ENCODE peak calls at places on chromosomes 3 and 15, in ten cellular contexts. One of them, this sample, is unnamed.

GRCh38 chr3:183188895-183189462 is 26.4 kb upstream of the LAMP3 start:
- DNase-seq in activated CD8-positive, alpha-beta memory T cell treated with anti-CD3 and anti-CD28 coated beads, Interleukin-2, amount 50 U/mL, for 48 hours: no peak
- DNase-seq in stimulated activated CD4-positive, alpha-beta T cell treated with anti-CD3 and anti-CD28 coated beads, TNF-alpha, amount 100 ng/mL, for 24 hours: no peak
- DNase-seq in NCI-H1092 treated with DMSO at 0.1 percent for 48 hours: no peak
- DNase-seq in hepatocyte: peak
- DNase-seq in SW 1271: peak
- DNase-seq in activated CD4-positive, alpha-beta T cell treated with anti-CD3 and anti-CD28 coated beads, Interleukin-2, amount 50 U/mL, for 24 hours: no peak
- DNase-seq in fibroblast of villous mesenchyme: peak
- DNase-seq in HAP-1: no peak
- DNase-seq in nucleus accumbens: peak
- DNase-seq in this sample: no peak

GRCh38 chr15:92947071-92947730 is 47.1 kb downstream of the CHD2 start:
- DNase-seq in activated CD4-positive, alpha-beta T cell treated with anti-CD3 and anti-CD28 coated beads, Interleukin-2, amount 50 U/mL, for 24 hours: no peak
- DNase-seq in nucleus accumbens: no peak
- DNase-seq in SW 1271: no peak
- DNase-seq in activated CD8-positive, alpha-beta memory T cell treated with anti-CD3 and anti-CD28 coated beads, Interleukin-2, amount 50 U/mL, for 48 hours: no peak
- DNase-seq in HAP-1: no peak
- DNase-seq in fibroblast of villous mesenchyme: no peak
- DNase-seq in stimulated activated CD4-positive, alpha-beta T cell treated with anti-CD3 and anti-CD28 coated beads, TNF-alpha, amount 100 ng/mL, for 24 hours: no peak
- DNase-seq in hepatocyte: no peak
- DNase-seq in NCI-H1092 treated with DMSO at 0.1 percent for 48 hours: no peak
- DNase-seq in this sample: no peak

GRCh38 chr3:172036541-172037215 is 2.7 kb upstream of the FNDC3B start:
- DNase-seq in nucleus accumbens: no peak
- DNase-seq in stimulated activated CD4-positive, alpha-beta T cell treated with anti-CD3 and anti-CD28 coated beads, TNF-alpha, amount 100 ng/mL, for 24 hours: no peak
- DNase-seq in NCI-H1092 treated with DMSO at 0.1 percent for 48 hours: no peak
- DNase-seq in hepatocyte: no peak
- DNase-seq in SW 1271: no peak
- DNase-seq in HAP-1: no peak
- DNase-seq in activated CD4-positive, alpha-beta T cell treated with anti-CD3 and anti-CD28 coated beads, Interleukin-2, amount 50 U/mL, for 24 hours: no peak
- DNase-seq in fibroblast of villous mesenchyme: no peak
- DNase-seq in activated CD8-positive, alpha-beta memory T cell treated with anti-CD3 and anti-CD28 coated beads, Interleukin-2, amount 50 U/mL, for 48 hours: no peak
- DNase-seq in this sample: no peak

GRCh38 chr3:31268868-31269267 is 263.9 kb upstream of the STT3B start:
- DNase-seq in HAP-1: no peak
- DNase-seq in SW 1271: no peak
- DNase-seq in stimulated activated CD4-positive, alpha-beta T cell treated with anti-CD3 and anti-CD28 coated beads, TNF-alpha, amount 100 ng/mL, for 24 hours: no peak
- DNase-seq in activated CD8-positive, alpha-beta memory T cell treated with anti-CD3 and anti-CD28 coated beads, Interleukin-2, amount 50 U/mL, for 48 hours: no peak
- DNase-seq in activated CD4-positive, alpha-beta T cell treated with anti-CD3 and anti-CD28 coated beads, Interleukin-2, amount 50 U/mL, for 24 hours: no peak
- DNase-seq in fibroblast of villous mesenchyme: no peak
- DNase-seq in nucleus accumbens: no peak
- DNase-seq in hepatocyte: no peak
- DNase-seq in NCI-H1092 treated with DMSO at 0.1 percent for 48 hours: no peak
- DNase-seq in this sample: no peak

GRCh38 chr15:82641129-82641798 is 5.9 kb downstream of the CPEB1 start:
- DNase-seq in activated CD8-positive, alpha-beta memory T cell treated with anti-CD3 and anti-CD28 coated beads, Interleukin-2, amount 50 U/mL, for 48 hours: no peak
- DNase-seq in hepatocyte: no peak
- DNase-seq in NCI-H1092 treated with DMSO at 0.1 percent for 48 hours: peak
- DNase-seq in stimulated activated CD4-positive, alpha-beta T cell treated with anti-CD3 and anti-CD28 coated beads, TNF-alpha, amount 100 ng/mL, for 24 hours: no peak
- DNase-seq in nucleus accumbens: no peak
- DNase-seq in fibroblast of villous mesenchyme: no peak
- DNase-seq in HAP-1: peak
- DNase-seq in activated CD4-positive, alpha-beta T cell treated with anti-CD3 and anti-CD28 coated beads, Interleukin-2, amount 50 U/mL, for 24 hours: no peak
- DNase-seq in SW 1271: no peak
- DNase-seq in this sample: no peak

GRCh38 chr3:186411994-186412393 is 50.0 kb upstream of the DGKG start:
- DNase-seq in nucleus accumbens: no peak
- DNase-seq in HAP-1: no peak
- DNase-seq in NCI-H1092 treated with DMSO at 0.1 percent for 48 hours: no peak
- DNase-seq in activated CD4-positive, alpha-beta T cell treated with anti-CD3 and anti-CD28 coated beads, Interleukin-2, amount 50 U/mL, for 24 hours: peak
- DNase-seq in stimulated activated CD4-positive, alpha-beta T cell treated with anti-CD3 and anti-CD28 coated beads, TNF-alpha, amount 100 ng/mL, for 24 hours: peak
- DNase-seq in activated CD8-positive, alpha-beta memory T cell treated with anti-CD3 and anti-CD28 coated beads, Interleukin-2, amount 50 U/mL, for 48 hours: no peak
- DNase-seq in hepatocyte: no peak
- DNase-seq in SW 1271: no peak
- DNase-seq in fibroblast of villous mesenchyme: no peak
- DNase-seq in this sample: no peak

GRCh38 chr3:65732060-65732933 is 306.4 kb downstream of the MAGI1 start:
- DNase-seq in HAP-1: peak
- DNase-seq in NCI-H1092 treated with DMSO at 0.1 percent for 48 hours: peak
- DNase-seq in activated CD8-positive, alpha-beta memory T cell treated with anti-CD3 and anti-CD28 coated beads, Interleukin-2, amount 50 U/mL, for 48 hours: no peak
- DNase-seq in hepatocyte: peak
- DNase-seq in fibroblast of villous mesenchyme: peak
- DNase-seq in nucleus accumbens: no peak
- DNase-seq in SW 1271: peak
- DNase-seq in activated CD4-positive, alpha-beta T cell treated with anti-CD3 and anti-CD28 coated beads, Interleukin-2, amount 50 U/mL, for 24 hours: no peak
- DNase-seq in stimulated activated CD4-positive, alpha-beta T cell treated with anti-CD3 and anti-CD28 coated beads, TNF-alpha, amount 100 ng/mL, for 24 hours: no peak
- DNase-seq in this sample: no peak

GRCh38 chr15:71512281-71513016 is 297.9 kb upstream of the NR2E3 start:
- DNase-seq in fibroblast of villous mesenchyme: peak
- DNase-seq in HAP-1: peak
- DNase-seq in NCI-H1092 treated with DMSO at 0.1 percent for 48 hours: peak
- DNase-seq in SW 1271: no peak
- DNase-seq in stimulated activated CD4-positive, alpha-beta T cell treated with anti-CD3 and anti-CD28 coated beads, TNF-alpha, amount 100 ng/mL, for 24 hours: no peak
- DNase-seq in activated CD4-positive, alpha-beta T cell treated with anti-CD3 and anti-CD28 coated beads, Interleukin-2, amount 50 U/mL, for 24 hours: no peak
- DNase-seq in hepatocyte: peak
- DNase-seq in activated CD8-positive, alpha-beta memory T cell treated with anti-CD3 and anti-CD28 coated beads, Interleukin-2, amount 50 U/mL, for 48 hours: no peak
- DNase-seq in nucleus accumbens: no peak
- DNase-seq in this sample: no peak

GRCh38 chr3:194296832-194297666 is 54.1 kb downstream of the CPN2 start:
- DNase-seq in activated CD4-positive, alpha-beta T cell treated with anti-CD3 and anti-CD28 coated beads, Interleukin-2, amount 50 U/mL, for 24 hours: no peak
- DNase-seq in fibroblast of villous mesenchyme: no peak
- DNase-seq in SW 1271: no peak
- DNase-seq in NCI-H1092 treated with DMSO at 0.1 percent for 48 hours: no peak
- DNase-seq in hepatocyte: peak
- DNase-seq in nucleus accumbens: peak
- DNase-seq in stimulated activated CD4-positive, alpha-beta T cell treated with anti-CD3 and anti-CD28 coated beads, TNF-alpha, amount 100 ng/mL, for 24 hours: no peak
- DNase-seq in HAP-1: peak
- DNase-seq in activated CD8-positive, alpha-beta memory T cell treated with anti-CD3 and anti-CD28 coated beads, Interleukin-2, amount 50 U/mL, for 48 hours: no peak
- DNase-seq in this sample: no peak

GRCh38 chr3:58585005-58585786 is 8.0 kb upstream of the FAM107A start:
- DNase-seq in stimulated activated CD4-positive, alpha-beta T cell treated with anti-CD3 and anti-CD28 coated beads, TNF-alpha, amount 100 ng/mL, for 24 hours: peak
- DNase-seq in hepatocyte: peak
- DNase-seq in NCI-H1092 treated with DMSO at 0.1 percent for 48 hours: peak
- DNase-seq in HAP-1: peak
- DNase-seq in nucleus accumbens: peak
- DNase-seq in SW 1271: peak
- DNase-seq in activated CD4-positive, alpha-beta T cell treated with anti-CD3 and anti-CD28 coated beads, Interleukin-2, amount 50 U/mL, for 24 hours: peak
- DNase-seq in activated CD8-positive, alpha-beta memory T cell treated with anti-CD3 and anti-CD28 coated beads, Interleukin-2, amount 50 U/mL, for 48 hours: peak
- DNase-seq in fibroblast of villous mesenchyme: peak
- DNase-seq in this sample: peak

GRCh38 chr3:186871403-186871924 is 29.0 kb downstream of the ADIPOQ start:
- DNase-seq in activated CD8-positive, alpha-beta memory T cell treated with anti-CD3 and anti-CD28 coated beads, Interleukin-2, amount 50 U/mL, for 48 hours: no peak
- DNase-seq in stimulated activated CD4-positive, alpha-beta T cell treated with anti-CD3 and anti-CD28 coated beads, TNF-alpha, amount 100 ng/mL, for 24 hours: no peak
- DNase-seq in hepatocyte: no peak
- DNase-seq in nucleus accumbens: no peak
- DNase-seq in fibroblast of villous mesenchyme: no peak
- DNase-seq in activated CD4-positive, alpha-beta T cell treated with anti-CD3 and anti-CD28 coated beads, Interleukin-2, amount 50 U/mL, for 24 hours: no peak
- DNase-seq in NCI-H1092 treated with DMSO at 0.1 percent for 48 hours: no peak
- DNase-seq in HAP-1: no peak
- DNase-seq in SW 1271: no peak
- DNase-seq in this sample: no peak

GRCh38 chr15:48538941-48539340 is 106.6 kb downstream of the FBN1 start:
- DNase-seq in stimulated activated CD4-positive, alpha-beta T cell treated with anti-CD3 and anti-CD28 coated beads, TNF-alpha, amount 100 ng/mL, for 24 hours: no peak
- DNase-seq in NCI-H1092 treated with DMSO at 0.1 percent for 48 hours: no peak
- DNase-seq in SW 1271: no peak
- DNase-seq in hepatocyte: no peak
- DNase-seq in HAP-1: no peak
- DNase-seq in activated CD4-positive, alpha-beta T cell treated with anti-CD3 and anti-CD28 coated beads, Interleukin-2, amount 50 U/mL, for 24 hours: no peak
- DNase-seq in fibroblast of villous mesenchyme: no peak
- DNase-seq in activated CD8-positive, alpha-beta memory T cell treated with anti-CD3 and anti-CD28 coated beads, Interleukin-2, amount 50 U/mL, for 48 hours: no peak
- DNase-seq in nucleus accumbens: no peak
- DNase-seq in this sample: no peak

GRCh38 chr3:149373235-149374125 is 4.0 kb downstream of the TM4SF1 start:
- DNase-seq in SW 1271: peak
- DNase-seq in activated CD8-positive, alpha-beta memory T cell treated with anti-CD3 and anti-CD28 coated beads, Interleukin-2, amount 50 U/mL, for 48 hours: no peak
- DNase-seq in hepatocyte: peak
- DNase-seq in HAP-1: no peak
- DNase-seq in nucleus accumbens: no peak
- DNase-seq in activated CD4-positive, alpha-beta T cell treated with anti-CD3 and anti-CD28 coated beads, Interleukin-2, amount 50 U/mL, for 24 hours: no peak
- DNase-seq in fibroblast of villous mesenchyme: peak
- DNase-seq in NCI-H1092 treated with DMSO at 0.1 percent for 48 hours: no peak
- DNase-seq in stimulated activated CD4-positive, alpha-beta T cell treated with anti-CD3 and anti-CD28 coated beads, TNF-alpha, amount 100 ng/mL, for 24 hours: no peak
- DNase-seq in this sample: no peak

GRCh38 chr3:152282813-152283212 is 14.1 kb downstream of the MBNL1 start:
- DNase-seq in nucleus accumbens: no peak
- DNase-seq in stimulated activated CD4-positive, alpha-beta T cell treated with anti-CD3 and anti-CD28 coated beads, TNF-alpha, amount 100 ng/mL, for 24 hours: no peak
- DNase-seq in fibroblast of villous mesenchyme: no peak
- DNase-seq in SW 1271: no peak
- DNase-seq in NCI-H1092 treated with DMSO at 0.1 percent for 48 hours: no peak
- DNase-seq in HAP-1: no peak
- DNase-seq in activated CD4-positive, alpha-beta T cell treated with anti-CD3 and anti-CD28 coated beads, Interleukin-2, amount 50 U/mL, for 24 hours: no peak
- DNase-seq in hepatocyte: no peak
- DNase-seq in activated CD8-positive, alpha-beta memory T cell treated with anti-CD3 and anti-CD28 coated beads, Interleukin-2, amount 50 U/mL, for 48 hours: no peak
- DNase-seq in this sample: no peak

GRCh38 chr3:15977598-15978232 is 179.9 kb upstream of the ANKRD28 start:
- DNase-seq in stimulated activated CD4-positive, alpha-beta T cell treated with anti-CD3 and anti-CD28 coated beads, TNF-alpha, amount 100 ng/mL, for 24 hours: no peak
- DNase-seq in activated CD4-positive, alpha-beta T cell treated with anti-CD3 and anti-CD28 coated beads, Interleukin-2, amount 50 U/mL, for 24 hours: no peak
- DNase-seq in fibroblast of villous mesenchyme: no peak
- DNase-seq in hepatocyte: no peak
- DNase-seq in HAP-1: no peak
- DNase-seq in activated CD8-positive, alpha-beta memory T cell treated with anti-CD3 and anti-CD28 coated beads, Interleukin-2, amount 50 U/mL, for 48 hours: no peak
- DNase-seq in nucleus accumbens: no peak
- DNase-seq in NCI-H1092 treated with DMSO at 0.1 percent for 48 hours: no peak
- DNase-seq in SW 1271: no peak
- DNase-seq in this sample: no peak

GRCh38 chr3:2950159-2950558 is 160.0 kb downstream of the IL5RA start:
- DNase-seq in SW 1271: no peak
- DNase-seq in NCI-H1092 treated with DMSO at 0.1 percent for 48 hours: no peak
- DNase-seq in activated CD4-positive, alpha-beta T cell treated with anti-CD3 and anti-CD28 coated beads, Interleukin-2, amount 50 U/mL, for 24 hours: no peak
- DNase-seq in nucleus accumbens: no peak
- DNase-seq in fibroblast of villous mesenchyme: no peak
- DNase-seq in activated CD8-positive, alpha-beta memory T cell treated with anti-CD3 and anti-CD28 coated beads, Interleukin-2, amount 50 U/mL, for 48 hours: no peak
- DNase-seq in HAP-1: no peak
- DNase-seq in stimulated activated CD4-positive, alpha-beta T cell treated with anti-CD3 and anti-CD28 coated beads, TNF-alpha, amount 100 ng/mL, for 24 hours: no peak
- DNase-seq in hepatocyte: no peak
- DNase-seq in this sample: no peak

GRCh38 chr3:137738710-137739109 is 25.4 kb upstream of the SOX14 start:
- DNase-seq in SW 1271: no peak
- DNase-seq in NCI-H1092 treated with DMSO at 0.1 percent for 48 hours: no peak
- DNase-seq in activated CD4-positive, alpha-beta T cell treated with anti-CD3 and anti-CD28 coated beads, Interleukin-2, amount 50 U/mL, for 24 hours: no peak
- DNase-seq in fibroblast of villous mesenchyme: no peak
- DNase-seq in stimulated activated CD4-positive, alpha-beta T cell treated with anti-CD3 and anti-CD28 coated beads, TNF-alpha, amount 100 ng/mL, for 24 hours: no peak
- DNase-seq in hepatocyte: no peak
- DNase-seq in nucleus accumbens: no peak
- DNase-seq in activated CD8-positive, alpha-beta memory T cell treated with anti-CD3 and anti-CD28 coated beads, Interleukin-2, amount 50 U/mL, for 48 hours: no peak
- DNase-seq in HAP-1: no peak
- DNase-seq in this sample: no peak

GRCh38 chr3:182389041-182389815 is 404.1 kb upstream of the ATP11B start:
- DNase-seq in hepatocyte: peak
- DNase-seq in NCI-H1092 treated with DMSO at 0.1 percent for 48 hours: peak
- DNase-seq in fibroblast of villous mesenchyme: no peak
- DNase-seq in activated CD4-positive, alpha-beta T cell treated with anti-CD3 and anti-CD28 coated beads, Interleukin-2, amount 50 U/mL, for 24 hours: no peak
- DNase-seq in nucleus accumbens: no peak
- DNase-seq in stimulated activated CD4-positive, alpha-beta T cell treated with anti-CD3 and anti-CD28 coated beads, TNF-alpha, amount 100 ng/mL, for 24 hours: no peak
- DNase-seq in activated CD8-positive, alpha-beta memory T cell treated with anti-CD3 and anti-CD28 coated beads, Interleukin-2, amount 50 U/mL, for 48 hours: no peak
- DNase-seq in SW 1271: no peak
- DNase-seq in HAP-1: no peak
- DNase-seq in this sample: no peak

GRCh38 chr3:154745925-154746324 is 315.9 kb upstream of the GPR149 start:
- DNase-seq in activated CD4-positive, alpha-beta T cell treated with anti-CD3 and anti-CD28 coated beads, Interleukin-2, amount 50 U/mL, for 24 hours: no peak
- DNase-seq in HAP-1: peak
- DNase-seq in SW 1271: no peak
- DNase-seq in hepatocyte: no peak
- DNase-seq in NCI-H1092 treated with DMSO at 0.1 percent for 48 hours: no peak
- DNase-seq in activated CD8-positive, alpha-beta memory T cell treated with anti-CD3 and anti-CD28 coated beads, Interleukin-2, amount 50 U/mL, for 48 hours: no peak
- DNase-seq in stimulated activated CD4-positive, alpha-beta T cell treated with anti-CD3 and anti-CD28 coated beads, TNF-alpha, amount 100 ng/mL, for 24 hours: no peak
- DNase-seq in nucleus accumbens: no peak
- DNase-seq in fibroblast of villous mesenchyme: no peak
- DNase-seq in this sample: no peak

GRCh38 chr3:44952689-44953088 is 23.3 kb downstream of the ZDHHC3 start:
- DNase-seq in activated CD8-positive, alpha-beta memory T cell treated with anti-CD3 and anti-CD28 coated beads, Interleukin-2, amount 50 U/mL, for 48 hours: no peak
- DNase-seq in NCI-H1092 treated with DMSO at 0.1 percent for 48 hours: no peak
- DNase-seq in stimulated activated CD4-positive, alpha-beta T cell treated with anti-CD3 and anti-CD28 coated beads, TNF-alpha, amount 100 ng/mL, for 24 hours: no peak
- DNase-seq in activated CD4-positive, alpha-beta T cell treated with anti-CD3 and anti-CD28 coated beads, Interleukin-2, amount 50 U/mL, for 24 hours: no peak
- DNase-seq in HAP-1: no peak
- DNase-seq in nucleus accumbens: no peak
- DNase-seq in hepatocyte: no peak
- DNase-seq in SW 1271: no peak
- DNase-seq in fibroblast of villous mesenchyme: no peak
- DNase-seq in this sample: no peak

GRCh38 chr3:180855364-180855763 is 57.1 kb upstream of the FXR1 start:
- DNase-seq in stimulated activated CD4-positive, alpha-beta T cell treated with anti-CD3 and anti-CD28 coated beads, TNF-alpha, amount 100 ng/mL, for 24 hours: no peak
- DNase-seq in fibroblast of villous mesenchyme: no peak
- DNase-seq in hepatocyte: no peak
- DNase-seq in activated CD4-positive, alpha-beta T cell treated with anti-CD3 and anti-CD28 coated beads, Interleukin-2, amount 50 U/mL, for 24 hours: no peak
- DNase-seq in nucleus accumbens: no peak
- DNase-seq in SW 1271: peak
- DNase-seq in NCI-H1092 treated with DMSO at 0.1 percent for 48 hours: peak
- DNase-seq in HAP-1: no peak
- DNase-seq in activated CD8-positive, alpha-beta memory T cell treated with anti-CD3 and anti-CD28 coated beads, Interleukin-2, amount 50 U/mL, for 48 hours: no peak
- DNase-seq in this sample: no peak

GRCh38 chr3:185717627-185718330 is 107.1 kb downstream of the IGF2BP2 start:
- DNase-seq in HAP-1: no peak
- DNase-seq in stimulated activated CD4-positive, alpha-beta T cell treated with anti-CD3 and anti-CD28 coated beads, TNF-alpha, amount 100 ng/mL, for 24 hours: no peak
- DNase-seq in nucleus accumbens: no peak
- DNase-seq in activated CD8-positive, alpha-beta memory T cell treated with anti-CD3 and anti-CD28 coated beads, Interleukin-2, amount 50 U/mL, for 48 hours: no peak
- DNase-seq in hepatocyte: no peak
- DNase-seq in SW 1271: no peak
- DNase-seq in activated CD4-positive, alpha-beta T cell treated with anti-CD3 and anti-CD28 coated beads, Interleukin-2, amount 50 U/mL, for 24 hours: no peak
- DNase-seq in fibroblast of villous mesenchyme: peak
- DNase-seq in NCI-H1092 treated with DMSO at 0.1 percent for 48 hours: no peak
- DNase-seq in this sample: no peak

GRCh38 chr3:56926513-56927282 is 124.9 kb upstream of the ARHGEF3 start:
- DNase-seq in activated CD4-positive, alpha-beta T cell treated with anti-CD3 and anti-CD28 coated beads, Interleukin-2, amount 50 U/mL, for 24 hours: no peak
- DNase-seq in NCI-H1092 treated with DMSO at 0.1 percent for 48 hours: no peak
- DNase-seq in stimulated activated CD4-positive, alpha-beta T cell treated with anti-CD3 and anti-CD28 coated beads, TNF-alpha, amount 100 ng/mL, for 24 hours: no peak
- DNase-seq in HAP-1: no peak
- DNase-seq in activated CD8-positive, alpha-beta memory T cell treated with anti-CD3 and anti-CD28 coated beads, Interleukin-2, amount 50 U/mL, for 48 hours: no peak
- DNase-seq in nucleus accumbens: no peak
- DNase-seq in fibroblast of villous mesenchyme: peak
- DNase-seq in SW 1271: no peak
- DNase-seq in hepatocyte: peak
- DNase-seq in this sample: no peak

GRCh38 chr3:43503067-43503728 is 118.6 kb downstream of the ANO10 start:
- DNase-seq in HAP-1: peak
- DNase-seq in NCI-H1092 treated with DMSO at 0.1 percent for 48 hours: peak
- DNase-seq in fibroblast of villous mesenchyme: peak
- DNase-seq in stimulated activated CD4-positive, alpha-beta T cell treated with anti-CD3 and anti-CD28 coated beads, TNF-alpha, amount 100 ng/mL, for 24 hours: no peak
- DNase-seq in hepatocyte: peak
- DNase-seq in SW 1271: peak
- DNase-seq in activated CD8-positive, alpha-beta memory T cell treated with anti-CD3 and anti-CD28 coated beads, Interleukin-2, amount 50 U/mL, for 48 hours: no peak
- DNase-seq in nucleus accumbens: no peak
- DNase-seq in activated CD4-positive, alpha-beta T cell treated with anti-CD3 and anti-CD28 coated beads, Interleukin-2, amount 50 U/mL, for 24 hours: no peak
- DNase-seq in this sample: no peak

GRCh38 chr3:188900421-188900941 is 271.3 kb upstream of the TPRG1 start:
- DNase-seq in fibroblast of villous mesenchyme: peak
- DNase-seq in activated CD4-positive, alpha-beta T cell treated with anti-CD3 and anti-CD28 coated beads, Interleukin-2, amount 50 U/mL, for 24 hours: no peak
- DNase-seq in hepatocyte: no peak
- DNase-seq in nucleus accumbens: no peak
- DNase-seq in stimulated activated CD4-positive, alpha-beta T cell treated with anti-CD3 and anti-CD28 coated beads, TNF-alpha, amount 100 ng/mL, for 24 hours: no peak
- DNase-seq in HAP-1: no peak
- DNase-seq in SW 1271: peak
- DNase-seq in NCI-H1092 treated with DMSO at 0.1 percent for 48 hours: no peak
- DNase-seq in activated CD8-positive, alpha-beta memory T cell treated with anti-CD3 and anti-CD28 coated beads, Interleukin-2, amount 50 U/mL, for 48 hours: no peak
- DNase-seq in this sample: no peak

This sample was measured in GOT3.